ENCODE peak calls at places on chromosomes 4 and X, in seven cellular contexts. H is stimulated activated CD8-positive, alpha-beta memory T cell treated with anti-CD3 and anti-CD28 coated beads, Interleukin-4, amount 100 ng/mL, for 4 hours; G is activated T-cell treated with anti-CD3 and anti-CD28 coated beads, Interleukin-2, amount 50 U/mL, for 24 hours; Y is central memory CD4-positive, alpha-beta T cell; U is NCI-H345; E is NAMALWA; A is GF-D8. F is an unnamed sample.

GRCh38 chr4:54661156-54661555 is 3.4 kb downstream of the KIT start:
- DNase-seq in A (no peak), Y (no peak), G (no peak), H (no peak), E (no peak), U (no peak), F (no peak)

GRCh38 chr4:187393546-187394344 is 601.8 kb upstream of the ZFP42 start:
- DNase-seq in Y (no peak), G (no peak), A (no peak), H (no peak), U (no peak), E (no peak), F (no peak)

GRCh38 chrX:42220083-42220482 is 296.7 kb upstream of the CASK start:
- DNase-seq in G (no peak), H (no peak), Y (no peak), U (peak), E (no peak), A (no peak), F (no peak)

GRCh38 chrX:53321943-53322497 is 40.6 kb upstream of the IQSEC2 start:
- DNase-seq in H (no peak), G (no peak), Y (no peak), A (no peak), U (no peak), E (no peak), F (no peak)

GRCh38 chrX:153019166-153019565 is 25.2 kb upstream of the PNMA5 start:
- DNase-seq in Y (no peak), A (no peak), U (no peak), G (no peak), E (no peak), H (no peak), F (no peak)

GRCh38 chr4:76200771-76201224 is 12.8 kb downstream of the SCARB2 start:
- DNase-seq in G (no peak), Y (no peak), H (no peak), E (peak), A (peak), U (peak), F (no peak)

GRCh38 chr4:58061967-58062366 is 951.8 kb upstream of the IGFBP7 start:
- DNase-seq in A (no peak), Y (no peak), H (no peak), E (peak), G (no peak), U (no peak), F (no peak)

GRCh38 chr4:78629991-78630541 is 78.5 kb downstream of the ANXA3 start:
- DNase-seq in U (no peak), Y (no peak), E (no peak), H (no peak), A (peak), G (no peak), F (no peak)

GRCh38 chr4:176548571-176548970 is 228.8 kb downstream of the SPCS3 start:
- DNase-seq in Y (no peak), E (no peak), H (no peak), U (no peak), A (no peak), G (no peak), F (no peak)

GRCh38 chr4:125891597-125892258 is 577.0 kb downstream of the FAT4 start:
- DNase-seq in U (no peak), A (no peak), G (no peak), E (no peak), Y (no peak), H (no peak), F (no peak)

GRCh38 chr4:146709956-146710355 is 71.3 kb downstream of the POU4F2 start:
- DNase-seq in G (no peak), U (no peak), H (no peak), A (no peak), E (no peak), Y (no peak), F (no peak)

GRCh38 chr4:152479428-152480026 is 56.4 kb downstream of the FBXW7 start:
- DNase-seq in G (no peak), H (no peak), E (no peak), A (peak), U (no peak), Y (no peak), F (no peak)

GRCh38 chrX:69232945-69233344 is 67.7 kb upstream of the PJA1 start:
- DNase-seq in Y (no peak), E (no peak), A (no peak), H (no peak), U (peak), G (no peak), F (no peak)

GRCh38 chrX:25191403-25191802 is 175.6 kb upstream of the ARX start:
- DNase-seq in E (peak), H (no peak), A (no peak), G (no peak), Y (no peak), U (no peak), F (no peak)

GRCh38 chr4:22496165-22496813 is 19.6 kb downstream of the ADGRA3 start:
- DNase-seq in H (no peak), Y (no peak), E (no peak), A (no peak), U (no peak), G (no peak), F (no peak)

GRCh38 chr4:174578366-174578765 is 56.1 kb upstream of the HPGD start:
- DNase-seq in Y (no peak), A (no peak), G (no peak), E (no peak), U (no peak), H (no peak), F (no peak)

GRCh38 chr4:45033676-45034410 is 307.5 kb upstream of the GNPDA2 start:
- DNase-seq in U (no peak), Y (no peak), H (no peak), A (no peak), G (no peak), E (no peak), F (no peak)

GRCh38 chr4:154348657-154349056 is 142.9 kb downstream of the DCHS2 start:
- DNase-seq in E (peak), U (no peak), G (no peak), A (no peak), H (no peak), Y (no peak), F (no peak)

GRCh38 chr4:101037938-101038413 is 309.4 kb downstream of the PPP3CA start:
- DNase-seq in H (no peak), Y (peak), U (no peak), E (no peak), A (no peak), G (no peak), F (no peak)

GRCh38 chrX:105872921-105873320 is 50.6 kb downstream of the NRK start:
- DNase-seq in H (no peak), Y (no peak), G (no peak), E (no peak), U (no peak), A (no peak), F (no peak)

GRCh38 chrX:150324035-150324728 is 38.9 kb upstream of the MAMLD1 start:
- DNase-seq in G (no peak), U (no peak), E (no peak), A (no peak), H (no peak), Y (no peak), F (no peak)

GRCh38 chr4:66577922-66578321 is 907.6 kb upstream of the EPHA5 start:
- DNase-seq in A (no peak), G (no peak), H (no peak), E (no peak), U (no peak), Y (no peak), F (no peak)

GRCh38 chr4:17771284-17771908 is 10.0 kb downstream of the FAM184B start:
- DNase-seq in Y (no peak), H (no peak), A (no peak), E (no peak), U (no peak), G (no peak), F (no peak)

GRCh38 chr4:150021483-150021882 is 56.8 kb upstream of the DCLK2 start:
- DNase-seq in H (no peak), U (no peak), E (no peak), A (no peak), Y (no peak), G (no peak), F (no peak)

GRCh38 chr4:8050555-8051206 is 107.9 kb downstream of the ABLIM2 start:
- DNase-seq in A (no peak), U (peak), E (peak), H (no peak), G (no peak), Y (no peak), F (peak)

GRCh38 chrX:16786791-16787735 is 797 bp downstream of the TXLNG start:
- DNase-seq in E (peak), U (peak), A (no peak), H (peak), G (peak), Y (peak), F (peak)

GRCh38 chr4:7023486-7023885 is 19.7 kb upstream of the TADA2B start:
- DNase-seq in E (no peak), A (no peak), Y (no peak), H (no peak), U (no peak), G (no peak), F (no peak)

GRCh38 chr4:82718067-82718935 is 80.3 kb downstream of the SCD5 start:
- DNase-seq in A (no peak), Y (no peak), E (no peak), H (no peak), G (no peak), U (no peak), F (no peak)

GRCh38 chr4:183987987-183988392 is 82.9 kb downstream of the STOX2 start:
- DNase-seq in E (no peak), A (no peak), H (no peak), Y (no peak), G (no peak), U (no peak), F (peak)

GRCh38 chr4:141347738-141348524 is 127.2 kb downstream of the ZNF330 start:
- DNase-seq in H (no peak), G (no peak), A (no peak), U (peak), E (no peak), Y (no peak), F (no peak)

GRCh38 chr4:147596377-147596776 is 20.8 kb upstream of the TMEM184C start:
- DNase-seq in G (no peak), H (no peak), Y (no peak), U (no peak), E (peak), A (no peak), F (no peak)

GRCh38 chr4:76943129-76943620 is 6.4 kb upstream of the SEPTIN11 start:
- DNase-seq in A (no peak), Y (no peak), E (no peak), U (no peak), G (no peak), H (no peak), F (no peak)

GRCh38 chr4:81164623-81165416 is 50.2 kb downstream of the PRKG2 start:
- DNase-seq in A (no peak), E (no peak), H (no peak), U (no peak), Y (no peak), G (no peak), F (no peak)

GRCh38 chr4:127601029-127601428 is 31.7 kb upstream of the INTU start:
- DNase-seq in E (peak), Y (no peak), H (no peak), A (no peak), U (no peak), G (no peak), F (no peak)

GRCh38 chrX:40262641-40263560 is 165.1 kb upstream of the BCOR start:
- DNase-seq in E (no peak), A (no peak), G (no peak), Y (no peak), H (no peak), U (no peak), F (no peak)

GRCh38 chr4:89712141-89712540 is 124.8 kb downstream of the SNCA start:
- DNase-seq in H (no peak), A (no peak), U (no peak), G (no peak), E (no peak), Y (no peak), F (no peak)

GRCh38 chrX:115892787-115893671 is 277.5 kb upstream of the AGTR2 start:
- DNase-seq in E (peak), G (peak), U (peak), H (no peak), A (no peak), Y (peak), F (peak)

GRCh38 chr4:38728651-38729141 is 54.1 kb downstream of the TLR10 start:
- DNase-seq in G (no peak), U (peak), A (no peak), E (no peak), Y (no peak), H (no peak), F (no peak)

GRCh38 chrX:140064993-140065392 is 99.7 kb upstream of the CXorf66 start:
- DNase-seq in Y (no peak), A (no peak), E (no peak), U (no peak), G (no peak), H (no peak), F (no peak)